ENCODE peak calls at places on chromosomes 13 and 19, in four cellular contexts. Q, R, V and L are unnamed samples.

GRCh38 chr19:30520735-30521479 is 148.7 kb downstream of the ZNF536 start:
- DNase-seq in Q (no peak), R (no peak), V (no peak), L (no peak)

GRCh38 chr19:4929186-4929585 is 19.9 kb downstream of the UHRF1 start:
- DNase-seq in Q (no peak), R (no peak), V (no peak), L (no peak)

GRCh38 chr13:36981156-36981743 is 17.9 kb downstream of the ALG5 start:
- DNase-seq in Q (no peak), R (no peak), V (peak; percentile 66), L (no peak)

GRCh38 chr19:44260695-44261446 is 1.2 kb downstream of the ZNF233 start:
- DNase-seq in Q (no peak), R (no peak), V (no peak), L (no peak)

GRCh38 chr13:30312859-30313258 is 5.5 kb upstream of the KATNAL1 start:
- DNase-seq in Q (no peak), R (no peak), V (no peak), L (no peak)

GRCh38 chr19:46515879-46516350 is 20.2 kb upstream of the PNMA8B start:
- DNase-seq in Q (no peak), R (no peak), V (peak; percentile 80), L (no peak)

GRCh38 chr19:54464044-54464623 is 556 bp upstream of the LENG9 start:
- DNase-seq in Q (peak; percentile 95), R (peak; percentile 67), V (peak; percentile 90), L (no peak)

GRCh38 chr13:52356327-52356726 is 49.6 kb downstream of the THSD1 start:
- DNase-seq in Q (no peak), R (no peak), V (no peak), L (no peak)

GRCh38 chr13:113216165-113217056 is 7.0 kb downstream of the CUL4A start:
- DNase-seq in Q (no peak), R (no peak), V (no peak), L (no peak)

GRCh38 chr19:55179570-55180484 is at the start of gene SYT5:
- DNase-seq in Q (no peak), R (no peak), V (peak; percentile 44), L (peak; percentile 78)

GRCh38 chr19:1400281-1401137 is 833 bp downstream of the GAMT start:
- DNase-seq in Q (no peak), R (no peak), V (no peak), L (no peak)

GRCh38 chr13:49649244-49649962 is 21.1 kb downstream of the ARL11 start:
- DNase-seq in Q (no peak), R (no peak), V (no peak), L (no peak)

GRCh38 chr13:30266751-30267150 is 40.6 kb downstream of the KATNAL1 start:
- DNase-seq in Q (no peak), R (no peak), V (no peak), L (no peak)

GRCh38 chr13:58476176-58476575 is 844.6 kb downstream of the PCDH17 start:
- DNase-seq in Q (no peak), R (no peak), V (no peak), L (no peak)

GRCh38 chr19:1384085-1384462 is 367 bp downstream of the NDUFS7 start:
- DNase-seq in Q (no peak), R (no peak), V (no peak), L (no peak)

GRCh38 chr19:460877-461609 is at the start of gene SHC2:
- DNase-seq in Q (no peak), R (no peak), V (no peak), L (no peak)

GRCh38 chr19:46714523-46715106 is 2.3 kb downstream of the PRKD2 start:
- DNase-seq in Q (peak; percentile 61), R (no peak), V (no peak), L (peak; percentile 84)

GRCh38 chr19:5917431-5918107 is 3.5 kb downstream of the CAPS start:
- DNase-seq in Q (no peak), R (no peak), V (no peak), L (no peak)

GRCh38 chr13:91664036-91664435 is 265.6 kb downstream of the GPC5 start:
- DNase-seq in Q (no peak), R (no peak), V (no peak), L (no peak)

GRCh38 chr19:35731353-35731752 is 10.9 kb downstream of the IGFLR1 start:
- DNase-seq in Q (no peak), R (no peak), V (no peak), L (no peak)

GRCh38 chr19:35730326-35730725 is 11.9 kb downstream of the IGFLR1 start:
- DNase-seq in Q (no peak), R (no peak), V (no peak), L (no peak)

GRCh38 chr19:35727956-35728706 is 10.3 kb downstream of the KMT2B start:
- DNase-seq in Q (no peak), R (no peak), V (no peak), L (no peak)

GRCh38 chr19:35729021-35729420 is 11.2 kb downstream of the KMT2B start:
- DNase-seq in Q (no peak), R (no peak), V (no peak), L (no peak)

GRCh38 chr19:35729763-35730162 is 12.0 kb downstream of the KMT2B start:
- DNase-seq in Q (no peak), R (no peak), V (no peak), L (no peak)
- TF ChIP-seq POLR2A in Q (no peak), R (no peak), V (no peak), L (no peak)

GRCh38 chr13:110062777-110063442 is 244.0 kb downstream of the COL4A1 start:
- DNase-seq in Q (no peak), R (no peak), V (no peak), L (no peak)
- TF ChIP-seq POLR2A in Q (no peak), R (no peak), V (no peak), L (no peak)

GRCh38 chr13:20501548-20501947 is 24.1 kb downstream of the CRYL1 start:
- DNase-seq in Q (no peak), R (no peak), V (no peak), L (no peak)

GRCh38 chr13:20498659-20499058 is 27.0 kb downstream of the CRYL1 start:
- DNase-seq in Q (no peak), R (no peak), V (no peak), L (no peak)

GRCh38 chr13:20499986-20500385 is 25.7 kb downstream of the CRYL1 start:
- DNase-seq in Q (no peak), R (no peak), V (no peak), L (no peak)

GRCh38 chr13:20503088-20504083 is 22.3 kb downstream of the CRYL1 start:
- DNase-seq in Q (no peak), R (no peak), V (no peak), L (no peak)

GRCh38 chr13:20501139-20501538 is 24.5 kb downstream of the CRYL1 start:
- DNase-seq in Q (no peak), R (no peak), V (no peak), L (no peak)
- TF ChIP-seq POLR2A in Q (no peak), R (no peak), V (no peak), L (no peak)

GRCh38 chr19:18044825-18045304 is 36.9 kb downstream of the ARRDC2 start:
- DNase-seq in Q (peak; percentile 73), R (peak; percentile 40), V (peak; percentile 96), L (peak; percentile 79)
- TF ChIP-seq POLR2A in Q (no peak), R (no peak), V (no peak), L (no peak)

DNA sequence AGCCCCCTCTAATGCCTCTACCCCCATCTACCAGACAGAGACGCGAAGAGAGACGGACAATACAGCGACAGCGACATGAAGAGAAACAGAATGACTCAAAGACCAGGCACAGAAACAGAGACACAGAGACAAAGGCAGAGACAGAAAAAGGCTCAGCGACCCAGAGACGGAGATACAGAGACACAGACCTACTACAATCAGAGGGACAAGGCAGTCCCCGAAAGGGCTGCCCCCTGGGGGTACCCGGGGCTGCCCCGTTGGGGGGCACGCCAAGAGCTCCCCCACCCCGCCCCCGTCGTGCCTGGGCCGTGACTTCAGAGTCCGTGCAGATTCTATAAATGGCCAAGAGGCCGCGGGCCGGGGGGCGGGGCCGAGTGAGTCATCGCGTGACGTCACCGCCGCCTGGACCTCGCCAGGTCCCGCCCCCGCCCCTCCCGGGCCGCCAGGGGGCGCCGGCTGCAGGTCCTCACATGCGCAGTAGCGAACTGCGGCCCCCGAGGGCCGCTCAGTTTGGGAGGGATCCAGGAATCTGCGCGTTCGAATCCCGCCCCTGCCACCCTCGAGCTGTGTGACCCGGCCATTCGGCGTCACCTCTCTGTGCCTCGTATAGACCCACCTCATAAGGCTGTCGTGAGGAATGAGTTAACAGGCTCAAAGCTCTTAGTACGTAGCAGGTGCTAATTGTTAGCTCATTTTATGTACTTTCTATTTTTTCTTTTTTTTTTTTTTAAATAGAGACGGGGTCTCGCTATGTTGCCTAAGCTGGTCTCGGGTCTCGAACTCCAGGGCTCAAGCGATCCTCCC is 2.7 kb upstream of the CNN1 start:
- DNase-seq in Q (peak; percentile 91), R (peak; percentile 83), V (peak; percentile 87), L (peak; percentile 90)
- TF ChIP-seq POLR2A in Q (no peak), R (peak; percentile 61), V (no peak), L (no peak)

GRCh38 chr13:40928980-40929379 is 90.1 kb downstream of the ELF1 start:
- DNase-seq in Q (no peak), R (no peak), V (no peak), L (no peak)
- TF ChIP-seq POLR2A in Q (no peak), R (no peak), V (no peak), L (no peak)